ENCODE peak calls at places on chromosomes 12 and 14, in ten cellular contexts. U is testis; P is astrocyte; A is cardiac muscle cell; V is GM23248; F is fibroblast of lung; I is pancreas; X is Panc1; Z is CD8-positive, alpha-beta memory T cell; C is ovary. H is an unnamed sample.

GRCh38 chr12:6416596-6416995 is 28.2 kb upstream of the CD27 start:
- DNase-seq in U (no peak), P (no peak), A (no peak), V (no peak), F (no peak), I (no peak), X (no peak), Z (no peak), C (no peak), H (no peak)

GRCh38 chr14:102117852-102118251 is 21.8 kb upstream of the WDR20 start:
- DNase-seq in U (no peak), P (no peak), A (no peak), V (no peak), F (no peak), I (no peak), X (no peak), Z (no peak), C (no peak), H (no peak)

GRCh38 chr14:45083622-45083978 is 316 bp upstream of the PRPF39 start:
- DNase-seq in U (no peak), P (no peak), A (no peak), V (peak; percentile 5), F (no peak), I (no peak), X (no peak), Z (no peak), C (no peak), H (no peak)

GRCh38 chr14:75282166-75282547 is 3.5 kb downstream of the FOS start:
- DNase-seq in U (no peak), P (peak; percentile 18), A (no peak), V (peak; percentile 48), F (peak; percentile 56), I (no peak), X (no peak), Z (no peak), C (no peak), H (no peak)

GRCh38 chr12:82595946-82596345 is 90.8 kb upstream of the TMTC2 start:
- DNase-seq in U (no peak), P (no peak), A (no peak), V (no peak), F (no peak), I (no peak), X (no peak), Z (no peak), C (no peak), H (no peak)

GRCh38 chr12:122051231-122051876 is 27.2 kb upstream of the MLXIP start:
- DNase-seq in U (no peak), P (no peak), A (no peak), V (no peak), F (peak; percentile 61), I (peak; percentile 73), X (no peak), Z (no peak), C (peak; percentile 64), H (no peak)

GRCh38 chr12:6047249-6048227 is 76.9 kb downstream of the VWF start:
- DNase-seq in U (no peak), P (peak; percentile 37), A (no peak), V (peak; percentile 96), F (peak; percentile 80), I (no peak), X (no peak), Z (no peak), C (no peak), H (peak; percentile 91)

GRCh38 chr14:89903340-89903965 is 51.1 kb downstream of the EFCAB11 start:
- DNase-seq in U (no peak), P (no peak), A (no peak), V (no peak), F (no peak), I (no peak), X (no peak), Z (peak; percentile 11), C (no peak), H (no peak)

GRCh38 chr12:96907681-96908163 is 665 bp downstream of the NEDD1 start:
- DNase-seq in U (peak; percentile 29), P (peak; percentile 36), A (peak; percentile 49), V (peak; percentile 59), F (peak; percentile 43), I (peak; percentile 15), X (no peak), Z (peak; percentile 17), C (no peak), H (no peak)

DNA sequence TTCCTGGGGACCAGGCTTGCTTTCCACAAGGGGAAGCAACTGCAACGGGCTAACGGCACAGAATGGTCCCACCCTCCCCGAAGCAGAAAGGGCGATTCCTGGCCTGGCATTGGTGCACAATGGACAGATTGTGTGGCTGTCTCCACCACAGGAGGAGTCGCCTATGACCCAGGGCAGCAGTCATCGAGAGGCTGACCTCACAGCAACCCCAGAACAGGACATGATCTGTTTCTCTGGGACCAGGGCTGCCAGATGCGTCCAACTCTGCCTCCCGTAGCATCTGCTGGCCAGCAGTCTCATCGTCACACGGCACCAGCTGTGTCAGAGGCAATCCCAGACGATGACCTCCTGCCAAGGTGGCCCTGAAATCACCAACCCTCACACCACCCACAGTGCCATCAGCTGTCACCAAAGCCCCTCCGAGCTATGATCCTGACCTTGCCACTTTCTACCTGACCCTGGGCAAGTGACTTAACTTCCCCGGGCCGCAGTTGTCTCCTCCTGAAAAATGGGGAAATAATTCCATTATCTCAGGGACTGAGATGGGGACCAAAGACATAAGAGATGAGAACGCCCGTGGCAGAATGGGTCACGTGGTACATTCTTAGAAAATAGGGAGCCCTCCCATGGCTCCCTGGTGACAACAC is 86.6 kb downstream of the CHGA start:
- DNase-seq in U (peak; percentile 79), P (no peak), A (no peak), V (peak; percentile 80), F (no peak), I (no peak), X (no peak), Z (no peak), C (no peak), H (no peak)
- H3K27ac ChIP-seq in U (peak overlapping the region; percentile 36), P (no peak overlapping the region), A (no peak overlapping the region), V (no peak overlapping the region), F (no peak overlapping the region), I (no peak overlapping the region), X (no peak overlapping the region), Z (no peak overlapping the region), C (no peak overlapping the region), H (no peak overlapping the region)

DNA sequence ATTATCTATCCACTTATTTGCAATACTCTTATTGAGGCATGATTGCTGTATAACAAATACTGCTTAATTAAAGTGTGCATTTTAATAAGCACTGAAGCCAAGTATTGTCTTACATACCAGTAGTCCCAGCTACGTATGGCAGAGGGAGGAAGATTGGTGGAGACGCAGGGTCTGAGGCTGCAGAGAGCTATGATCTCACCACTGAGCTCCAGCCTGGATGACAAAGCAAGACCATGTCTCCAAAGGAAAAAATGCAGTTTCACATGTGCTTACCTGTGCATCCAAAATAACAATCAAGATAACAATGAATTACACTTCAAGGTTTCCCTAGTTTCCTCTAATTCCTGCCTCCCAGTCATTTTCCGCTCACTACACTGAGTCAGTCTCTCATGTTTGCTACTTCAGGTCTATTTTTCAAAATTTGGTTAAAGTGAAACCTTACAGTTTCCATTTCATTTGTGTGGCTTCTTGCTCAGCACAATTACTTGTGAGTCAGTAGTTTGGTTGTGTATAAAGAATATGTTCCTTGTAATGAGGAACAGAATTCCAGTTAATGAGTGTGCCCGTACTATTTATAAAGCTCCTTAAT is 1250.1 kb downstream of the TMEM121 start:
- DNase-seq in U (no peak), P (no peak), A (no peak), V (no peak), F (no peak), I (no peak), X (no peak), Z (no peak), C (no peak), H (no peak)
- H3K9me3 ChIP-seq in U (no peaks in the 10 kb centered on the region), P (no peaks in the 10 kb centered on the region), A (no peaks in the 10 kb centered on the region), V (no peaks in the 10 kb centered on the region), F (no peaks in the 10 kb centered on the region), I (no peaks in the 10 kb centered on the region), X (no peaks in the 10 kb centered on the region), Z (no peaks in the 10 kb centered on the region), C (no peaks in the 10 kb centered on the region), H (peaks cover 5% of the 10 kb centered on the region)

DNA sequence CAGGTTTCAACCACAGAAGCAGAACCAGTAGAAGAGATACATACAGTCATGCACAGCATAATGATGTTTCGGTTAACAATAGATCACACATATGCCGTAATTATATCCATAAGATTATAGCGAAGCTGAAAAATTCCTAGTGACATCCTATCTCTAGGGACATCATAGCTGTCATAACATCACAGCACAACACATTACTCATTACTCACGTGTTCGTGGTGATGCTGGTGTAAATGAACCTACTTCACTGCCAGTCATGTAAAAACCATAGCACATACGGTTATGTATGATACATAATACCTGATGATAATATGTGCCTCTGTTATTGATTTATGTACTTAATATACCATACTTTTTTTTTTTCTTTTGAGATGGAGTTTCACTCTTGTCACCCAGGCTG is 44.7 kb downstream of the KLRG1 start:
- DNase-seq in U (no peak), P (no peak), A (no peak), V (no peak), F (no peak), I (no peak), X (no peak), Z (no peak), C (no peak), H (no peak)
- H3K27ac ChIP-seq in U (no peak overlapping the region), P (no peak overlapping the region), A (no peak overlapping the region), V (no peak overlapping the region), F (no peak overlapping the region), I (no peak overlapping the region), X (no peak overlapping the region), Z (no peak overlapping the region), C (no peak overlapping the region), H (no peak overlapping the region)

GRCh38 chr12:132923356-132923909 is 32.7 kb downstream of the ZNF605 start:
- DNase-seq in U (no peak), P (no peak), A (no peak), V (peak; percentile 28), F (no peak), I (no peak), X (no peak), Z (no peak), C (no peak), H (no peak)

GRCh38 chr12:132925597-132926416 is 30.3 kb downstream of the ZNF605 start:
- DNase-seq in U (no peak), P (no peak), A (no peak), V (no peak), F (no peak), I (no peak), X (no peak), Z (no peak), C (no peak), H (no peak)

GRCh38 chr12:132924356-132924755 is 31.8 kb downstream of the ZNF605 start:
- DNase-seq in U (no peak), P (no peak), A (no peak), V (no peak), F (no peak), I (no peak), X (no peak), Z (no peak), C (no peak), H (no peak)

GRCh38 chr12:132922676-132923075 is 33.4 kb downstream of the ZNF605 start:
- DNase-seq in U (no peak), P (no peak), A (no peak), V (no peak), F (no peak), I (no peak), X (no peak), Z (no peak), C (no peak), H (no peak)

DNA sequence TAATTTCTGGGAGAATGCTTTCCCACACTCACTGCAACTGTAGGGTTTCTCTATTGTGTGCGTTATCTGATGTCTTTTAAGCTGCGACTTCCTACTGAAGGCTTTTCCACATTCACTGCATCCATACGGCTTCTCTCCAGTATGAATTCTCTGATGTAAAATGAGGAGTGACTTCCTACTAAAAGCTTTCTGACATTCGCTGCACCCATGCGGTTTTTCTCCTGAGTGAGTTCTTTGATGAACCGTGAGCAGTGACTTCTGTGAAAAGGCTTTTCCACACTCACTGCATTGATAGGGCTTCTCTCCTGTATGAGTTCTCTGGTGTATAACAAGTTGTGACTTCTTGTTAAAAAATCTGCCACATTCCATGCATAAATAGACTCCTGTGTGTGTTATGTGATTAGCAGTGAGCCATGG is 29.7 kb downstream of the ZNF605 start:
- DNase-seq in U (no peak), P (no peak), A (no peak), V (no peak), F (no peak), I (no peak), X (no peak), Z (no peak), C (no peak), H (no peak)
- H3K9me3 ChIP-seq in U (no peaks in the 10 kb centered on the region), P (peaks cover 75% of the 10 kb centered on the region), A (peaks cover 29% of the 10 kb centered on the region), V (peaks cover 29% of the 10 kb centered on the region), F (peaks cover 12% of the 10 kb centered on the region), I (peaks cover 17% of the 10 kb centered on the region), X (peaks cover 86% of the 10 kb centered on the region), Z (peaks cover 73% of the 10 kb centered on the region), C (peaks cover 56% of the 10 kb centered on the region), H (peaks cover 63% of the 10 kb centered on the region)

H was measured in AG04450.